ENCODE peak calls at places on chromosomes 6 and 20, in six cellular contexts. H is mesenchymal stem cell, E is H9, J is neuronal stem cell, P is IMR-90, C is trophoblast cell. S is an unnamed sample.

GRCh38 chr6:109076421-109076820 is 18.2 kb downstream of the SESN1 start:
- DNase-seq in J (no peak), E (no peak), P (no peak), C (no peak), H (no peak), S (no peak)

GRCh38 chr6:42100029-42100901 is 42.2 kb downstream of the C6orf132 start:
- DNase-seq in E (no peak), P (peak; percentile 84), C (no peak), H (peak; percentile 95), J (no peak), S (no peak)

GRCh38 chr20:50842821-50843220 is 48.0 kb downstream of the BCAS4 start:
- DNase-seq in H (no peak), E (no peak), J (no peak), P (no peak), C (peak; percentile 85), S (no peak)

GRCh38 chr6:157436200-157436943 is 55.4 kb downstream of the ZDHHC14 start:
- DNase-seq in H (no peak), P (no peak), J (no peak), E (no peak), C (no peak), S (no peak)

GRCh38 chr6:143110572-143110971 is 49.9 kb downstream of the AIG1 start:
- DNase-seq in J (no peak), C (peak; percentile 27), H (peak; percentile 6), E (no peak), P (peak; percentile 73), S (no peak)

GRCh38 chr6:155248021-155249001 is 15.5 kb upstream of the CLDN20 start:
- DNase-seq in C (peak; percentile 69), H (peak; percentile 62), P (peak; percentile 77), J (peak; percentile 23), E (peak; percentile 66), S (no peak)

GRCh38 chr6:166420351-166420750 is 37.6 kb upstream of the MPC1 start:
- DNase-seq in P (peak; percentile 21), C (peak; percentile 53), H (peak; percentile 42), E (no peak), J (no peak), S (no peak)

GRCh38 chr20:63239431-63239830 is 3.7 kb downstream of the BIRC7 start:
- DNase-seq in P (no peak), C (no peak), E (no peak), J (no peak), H (no peak), S (no peak)

GRCh38 chr6:73388433-73388799 is 6.2 kb upstream of the DDX43 start:
- DNase-seq in H (no peak), P (no peak), J (no peak), E (no peak), C (no peak), S (no peak)

GRCh38 chr6:152267967-152268845 is 369.0 kb downstream of the SYNE1 start:
- DNase-seq in P (no peak), H (peak; percentile 48), E (no peak), C (peak; percentile 41), J (peak; percentile 35), S (no peak)

GRCh38 chr6:37680668-37681067 is 17.0 kb downstream of the MDGA1 start:
- DNase-seq in C (no peak), H (no peak), P (no peak), E (no peak), J (no peak), S (no peak)

GRCh38 chr6:157169186-157169585 is 154.1 kb downstream of the TMEM242 start:
- DNase-seq in H (no peak), C (peak; percentile 64), E (no peak), J (no peak), P (no peak), S (no peak)

GRCh38 chr6:14444296-14444993 is 326.9 kb downstream of the CD83 start:
- DNase-seq in P (no peak), H (no peak), C (no peak), J (no peak), E (no peak), S (no peak)

GRCh38 chr20:297925-298754 is 770 bp downstream of the ZCCHC3 start:
- DNase-seq in P (peak; percentile 71), J (no peak), H (peak; percentile 66), E (no peak), C (peak; percentile 53), S (no peak)

GRCh38 chr20:37886851-37887297 is 16.1 kb upstream of the VSTM2L start:
- DNase-seq in E (no peak), J (no peak), H (no peak), P (no peak), C (no peak), S (no peak)

GRCh38 chr6:53866231-53866630 is 71.4 kb downstream of the LRRC1 start:
- DNase-seq in E (no peak), H (no peak), P (peak; percentile 4), J (no peak), C (no peak), S (no peak)

GRCh38 chr6:1407499-1407990 is 18.2 kb downstream of the FOXF2 start:
- DNase-seq in C (no peak), E (no peak), H (peak; percentile 57), J (no peak), P (peak; percentile 74), S (no peak)

GRCh38 chr20:51366155-51366886 is 176.2 kb downstream of the NFATC2 start:
- DNase-seq in H (peak; percentile 100), J (no peak), P (peak; percentile 100), E (no peak), C (no peak), S (no peak)

GRCh38 chr20:25051386-25052155 is 6.4 kb downstream of the ACSS1 start:
- DNase-seq in H (no peak), E (no peak), P (no peak), J (no peak), C (no peak), S (no peak)

GRCh38 chr6:160971151-160971550 is 20.4 kb upstream of the MAP3K4 start:
- DNase-seq in C (no peak), J (no peak), P (no peak), H (no peak), E (no peak), S (no peak)

GRCh38 chr6:125718109-125718508 is 31.3 kb upstream of the HEY2 start:
- DNase-seq in P (no peak), H (no peak), J (no peak), E (no peak), C (no peak), S (no peak)

GRCh38 chr6:168100803-168101095 is 21.7 kb upstream of the FRMD1 start:
- DNase-seq in J (no peak), C (no peak), H (no peak), P (no peak), E (no peak), S (no peak)

GRCh38 chr6:11830105-11830504 is 51.5 kb upstream of the ADTRP start:
- DNase-seq in H (no peak), J (no peak), P (no peak), E (no peak), C (no peak), S (no peak)

GRCh38 chr20:10541668-10542411 is 106.7 kb downstream of the SLX4IP start:
- DNase-seq in C (no peak), H (no peak), J (no peak), P (no peak), E (no peak), S (no peak)

GRCh38 chr6:163123098-163123497 is 291.4 kb upstream of the QKI start:
- DNase-seq in C (no peak), E (peak; percentile 93), P (no peak), H (no peak), J (no peak), S (no peak)

GRCh38 chr20:4959582-4959981 is 41.7 kb downstream of the SLC23A2 start:
- DNase-seq in H (peak; percentile 51), P (peak; percentile 40), E (no peak), J (no peak), C (peak; percentile 94), S (no peak)

GRCh38 chr6:69871107-69871506 is 4.8 kb downstream of the COL19A1 start:
- DNase-seq in H (no peak), C (no peak), E (no peak), P (no peak), J (no peak), S (no peak)

GRCh38 chr6:16639689-16640480 is 121.4 kb downstream of the ATXN1 start:
- DNase-seq in H (peak; percentile 86), J (no peak), C (peak; percentile 57), E (no peak), P (peak; percentile 89), S (no peak)

GRCh38 chr6:79377047-79377446 is 142.6 kb upstream of the HMGN3 start:
- DNase-seq in P (no peak), C (no peak), E (no peak), J (no peak), H (no peak), S (no peak)

GRCh38 chr20:22745194-22745500 is 160.8 kb upstream of the FOXA2 start:
- DNase-seq in H (no peak), C (no peak), J (no peak), E (no peak), P (no peak), S (no peak)

GRCh38 chr6:167045828-167046580 is 46.8 kb downstream of the CEP43 start:
- DNase-seq in H (no peak), E (no peak), C (peak; percentile 54), P (no peak), J (no peak), S (no peak)

GRCh38 chr6:14883921-14884320 is 361.9 kb upstream of the JARID2 start:
- DNase-seq in J (no peak), H (peak; percentile 37), C (no peak), E (peak; percentile 45), P (peak; percentile 64), S (no peak)

GRCh38 chr6:16055852-16056251 is 73.0 kb upstream of the MYLIP start:
- DNase-seq in C (no peak), J (no peak), P (no peak), H (no peak), E (no peak), S (no peak)

GRCh38 chr6:117478853-117479231 is 3.6 kb upstream of the DCBLD1 start:
- DNase-seq in P (no peak), E (no peak), C (no peak), H (no peak), J (no peak), S (no peak)
- H3K14ac ChIP-seq in P (no peak overlapping the region), E (no peak overlapping the region), C (no peak overlapping the region), H (no peak overlapping the region), J (no peak overlapping the region), S (no peak overlapping the region)

GRCh38 chr20:61929561-61929960 is 136.1 kb downstream of the TAF4 start:
- DNase-seq in P (no peak), E (no peak), C (no peak), H (no peak), J (no peak), S (no peak)
- H3K14ac ChIP-seq in P (no peak overlapping the region), E (no peak overlapping the region), C (no peak overlapping the region), H (no peak overlapping the region), J (peak overlapping the region; percentile 2), S (no peak overlapping the region)

GRCh38 chr6:126764104-126764503 is 354.4 kb upstream of the RSPO3 start:
- DNase-seq in P (no peak), J (no peak), E (no peak), C (no peak), H (no peak), S (no peak)
- H3K14ac ChIP-seq in P (no peak overlapping the region), J (no peak overlapping the region), E (no peak overlapping the region), C (no peak overlapping the region), H (no peak overlapping the region), S (no peak overlapping the region)

GRCh38 chr20:56014998-56015397 is 9.7 kb upstream of the CBLN4 start:
- DNase-seq in C (no peak), J (no peak), P (no peak), H (no peak), E (no peak), S (no peak)
- H3K14ac ChIP-seq in C (no peak overlapping the region), J (no peak overlapping the region), P (no peak overlapping the region), H (no peak overlapping the region), E (no peak overlapping the region), S (no peak overlapping the region)

S was measured in H1.